ENCODE peak calls at places on chromosomes 3 and 15, in nine cellular contexts. K is esophagus squamous epithelium, S is fibroblast of pulmonary artery, Q is heart right ventricle, H is right lobe of liver, X is upper lobe of right lung, B is cardiac muscle cell, U is foreskin fibroblast, J is ovary. O is an unnamed sample.

GRCh38 chr3:140597792-140598191 is 80.1 kb upstream of the TRIM42 start:
- DNase-seq in K (no peak), S (no peak), Q (no peak), H (no peak), X (no peak), B (no peak), U (no peak), J (no peak), O (no peak)

GRCh38 chr15:45399381-45400212 is 21.3 kb upstream of the GATM start:
- DNase-seq in K (no peak), S (peak), Q (no peak), H (no peak), X (no peak), B (peak), U (peak), J (no peak), O (no peak)

GRCh38 chr3:72338082-72338941 is 509.9 kb downstream of the SHQ1 start:
- DNase-seq in K (no peak), S (no peak), Q (no peak), H (no peak), X (no peak), B (no peak), U (peak), J (no peak), O (no peak)

GRCh38 chr3:10745392-10745791 is 70.6 kb upstream of the SLC6A11 start:
- DNase-seq in K (no peak), S (no peak), Q (no peak), H (no peak), X (no peak), B (no peak), U (no peak), J (no peak), O (no peak)

GRCh38 chr3:71495708-71496472 is 87.6 kb downstream of the FOXP1 start:
- DNase-seq in K (no peak), S (peak), Q (no peak), H (no peak), X (no peak), B (no peak), U (peak), J (no peak), O (no peak)

GRCh38 chr15:94206463-94207167 is 24.7 kb upstream of the MCTP2 start:
- DNase-seq in K (no peak), S (peak), Q (no peak), H (no peak), X (no peak), B (no peak), U (peak), J (no peak), O (no peak)

GRCh38 chr15:20348291-20348899 is 193.2 kb downstream of the GOLGA6L6 start:
- DNase-seq in K (no peak), S (no peak), Q (no peak), H (no peak), X (no peak), B (no peak), U (no peak), J (peak), O (no peak)

GRCh38 chr15:25391971-25392733 is 46.7 kb downstream of the UBE3A start:
- DNase-seq in K (no peak), S (peak), Q (no peak), H (no peak), X (no peak), B (no peak), U (peak), J (no peak), O (no peak)

GRCh38 chr3:128555881-128556280 is 62.9 kb upstream of the GATA2 start:
- DNase-seq in K (no peak), S (no peak), Q (no peak), H (no peak), X (no peak), B (no peak), U (no peak), J (no peak), O (no peak)

GRCh38 chr15:74763416-74763815 is 14.8 kb downstream of the CYP1A2 start:
- DNase-seq in K (no peak), S (no peak), Q (no peak), H (no peak), X (peak), B (no peak), U (no peak), J (no peak), O (no peak)

GRCh38 chr15:52228928-52229327 is 37.7 kb upstream of the GNB5 start:
- DNase-seq in K (peak), S (peak), Q (no peak), H (peak), X (no peak), B (no peak), U (peak), J (no peak), O (peak)

GRCh38 chr3:151011427-151011826 is 38.9 kb upstream of the CLRN1 start:
- DNase-seq in K (no peak), S (peak), Q (no peak), H (no peak), X (no peak), B (peak), U (peak), J (no peak), O (no peak)

GRCh38 chr3:152392474-152392873 is 123.7 kb downstream of the MBNL1 start:
- DNase-seq in K (no peak), S (no peak), Q (no peak), H (no peak), X (no peak), B (no peak), U (no peak), J (no peak), O (no peak)

GRCh38 chr3:181417748-181418147 is 294.0 kb upstream of the SOX2 start:
- DNase-seq in K (no peak), S (no peak), Q (no peak), H (no peak), X (no peak), B (no peak), U (no peak), J (no peak), O (no peak)

GRCh38 chr3:101381809-101382208 is 61.4 kb upstream of the IMPG2 start:
- DNase-seq in K (no peak), S (peak), Q (no peak), H (no peak), X (no peak), B (peak), U (peak), J (no peak), O (no peak)

GRCh38 chr3:149655826-149656599 is 1.8 kb downstream of the WWTR1 start:
- DNase-seq in K (no peak), S (no peak), Q (no peak), H (no peak), X (no peak), B (no peak), U (no peak), J (no peak), O (no peak)

GRCh38 chr15:57477736-57478522 is 101.6 kb downstream of the CGNL1 start:
- DNase-seq in K (no peak), S (no peak), Q (no peak), H (peak), X (no peak), B (no peak), U (no peak), J (no peak), O (no peak)

GRCh38 chr3:104989878-104990277 is 376.8 kb upstream of the ALCAM start:
- DNase-seq in K (no peak), S (no peak), Q (no peak), H (no peak), X (no peak), B (peak), U (no peak), J (no peak), O (no peak)

GRCh38 chr3:196431193-196432136 is 762 bp downstream of the UBXN7 start:
- DNase-seq in K (no peak), S (peak), Q (peak), H (peak), X (peak), B (peak), U (peak), J (peak), O (no peak)

DNA sequence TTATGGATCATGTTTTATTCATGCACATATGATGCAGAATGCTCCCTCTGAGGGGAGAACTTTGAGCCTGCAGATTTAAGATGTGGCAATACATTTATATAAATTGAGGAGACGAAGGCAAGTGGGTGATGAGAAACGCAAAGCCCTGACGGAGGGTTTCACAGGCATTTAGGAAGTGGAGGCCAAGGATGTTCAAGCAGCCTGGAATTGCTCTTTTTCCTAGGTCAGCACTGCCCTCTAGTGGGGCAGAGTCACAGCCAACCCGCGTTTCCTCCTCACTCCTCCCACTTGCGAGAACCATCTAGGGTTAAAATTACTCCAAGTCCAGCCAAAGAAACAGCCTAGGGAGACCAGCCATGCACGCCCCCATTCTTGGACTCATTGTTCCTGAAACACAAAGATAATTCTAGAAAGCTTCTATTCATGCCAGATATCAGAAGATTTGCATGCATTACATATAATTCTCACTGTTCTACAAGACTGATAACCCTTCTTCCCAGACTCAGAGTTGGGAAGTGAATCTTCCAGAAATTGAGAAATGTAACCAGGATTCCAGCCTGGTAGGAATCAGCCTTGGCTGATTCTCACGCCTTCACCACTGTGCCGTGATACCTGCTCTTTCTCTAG is 228.8 kb downstream of the SLCO3A1 start:
- DNase-seq in K (no peak), S (peak), Q (peak), H (no peak), X (peak), B (peak), U (peak), J (peak), O (no peak)
- TF ChIP-seq CTCF in K (peak), S (peak), Q (peak), H (peak), X (peak), B (peak), U (peak), J (peak), O (no peak)

GRCh38 chr15:65189102-65189740 is 4.1 kb upstream of the CLPX start:
- DNase-seq in K (no peak), S (peak), Q (no peak), H (no peak), X (no peak), B (peak), U (peak), J (no peak), O (no peak)
- TF ChIP-seq CTCF in K (peak), S (peak), Q (peak), H (peak), X (peak), B (peak), U (peak), J (peak), O (no peak)

GRCh38 chr15:77654975-77655374 is 22.3 kb upstream of the LINGO1 start:
- DNase-seq in K (no peak), S (no peak), Q (no peak), H (no peak), X (no peak), B (peak), U (peak), J (no peak), O (no peak)
- TF ChIP-seq CTCF in K (no peak), S (peak), Q (peak), H (no peak), X (no peak), B (peak), U (peak), J (no peak), O (no peak)

GRCh38 chr15:42490743-42491539 is at the start of gene ZNF106:
- DNase-seq in K (peak), S (peak), Q (peak), H (peak), X (peak), B (peak), U (peak), J (peak), O (peak)
- TF ChIP-seq CTCF in K (no peak), S (no peak), Q (no peak), H (no peak), X (no peak), B (no peak), U (no peak), J (no peak), O (no peak)

GRCh38 chr15:86756688-86757087 is 677.0 kb downstream of the AGBL1 start:
- DNase-seq in K (no peak), S (no peak), Q (no peak), H (no peak), X (no peak), B (no peak), U (no peak), J (no peak), O (no peak)
- TF ChIP-seq CTCF in K (peak), S (no peak), Q (no peak), H (no peak), X (no peak), B (no peak), U (no peak), J (no peak), O (no peak)

GRCh38 chr3:158731525-158731924 is 732 bp downstream of the RARRES1 start:
- DNase-seq in K (no peak), S (no peak), Q (no peak), H (no peak), X (no peak), B (no peak), U (no peak), J (no peak), O (no peak)

GRCh38 chr3:158728851-158729250 is 3.4 kb downstream of the RARRES1 start:
- DNase-seq in K (no peak), S (no peak), Q (no peak), H (no peak), X (no peak), B (no peak), U (no peak), J (no peak), O (no peak)

GRCh38 chr3:158731938-158732855 is at the start of gene RARRES1:
- DNase-seq in K (no peak), S (peak), Q (peak), H (peak), X (peak), B (peak), U (peak), J (peak), O (peak)

GRCh38 chr3:158735296-158736033 is 3.2 kb upstream of the RARRES1 start:
- DNase-seq in K (no peak), S (no peak), Q (no peak), H (no peak), X (no peak), B (no peak), U (no peak), J (no peak), O (no peak)

GRCh38 chr3:158732856-158733200 is 571 bp upstream of the RARRES1 start:
- DNase-seq in K (no peak), S (no peak), Q (no peak), H (peak), X (no peak), B (no peak), U (no peak), J (no peak), O (no peak)
- TF ChIP-seq CTCF in K (no peak), S (no peak), Q (no peak), H (no peak), X (no peak), B (no peak), U (no peak), J (no peak), O (no peak)

GRCh38 chr15:48101376-48101961 is 19.3 kb upstream of the SLC24A5 start:
- DNase-seq in K (no peak), S (no peak), Q (no peak), H (no peak), X (no peak), B (no peak), U (no peak), J (no peak), O (no peak)

GRCh38 chr15:48102167-48102566 is 18.6 kb upstream of the SLC24A5 start:
- DNase-seq in K (no peak), S (no peak), Q (no peak), H (no peak), X (no peak), B (no peak), U (no peak), J (no peak), O (no peak)

GRCh38 chr15:48109212-48109611 is 11.6 kb upstream of the SLC24A5 start:
- DNase-seq in K (no peak), S (no peak), Q (no peak), H (no peak), X (no peak), B (no peak), U (no peak), J (no peak), O (no peak)

DNA sequence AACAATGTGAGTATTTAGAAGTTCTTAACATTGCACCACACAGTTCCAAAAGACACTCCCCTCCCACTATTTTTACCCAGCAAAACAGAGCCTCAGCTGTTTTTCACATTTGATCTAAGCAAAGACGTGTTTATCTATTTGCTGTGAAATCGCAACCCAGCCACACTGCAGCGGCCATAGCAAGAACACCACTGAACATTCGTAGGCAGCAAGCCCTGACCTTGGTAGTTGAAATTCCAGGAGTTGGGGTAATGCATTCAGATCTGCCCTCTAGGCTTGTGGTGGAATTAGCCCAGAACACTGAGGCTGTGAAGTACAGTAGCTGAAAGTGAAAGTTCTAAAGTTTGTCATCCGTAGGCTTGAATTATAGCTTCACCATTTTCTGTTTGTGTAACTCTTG is 17.1 kb upstream of the SLC24A5 start:
- DNase-seq in K (no peak), S (no peak), Q (no peak), H (no peak), X (no peak), B (no peak), U (no peak), J (no peak), O (no peak)
- TF ChIP-seq CTCF in K (no peak), S (no peak), Q (no peak), H (no peak), X (no peak), B (no peak), U (no peak), J (no peak), O (no peak)

GRCh38 chr3:97971679-97972567 is at the start of gene RIOX2:
- DNase-seq in K (peak), S (peak), Q (peak), H (peak), X (peak), B (peak), U (peak), J (peak), O (peak)
- TF ChIP-seq CTCF in K (no peak), S (no peak), Q (no peak), H (no peak), X (no peak), B (no peak), U (no peak), J (no peak), O (no peak)

O was measured in activated B cell treated with CpG ODN at 0.5 μM for 24 hours.